ENCODE peak calls at places on chromosomes 6 and 20, in seven cellular contexts. N is WTC11, T is fibroblast of mammary gland, C is IMR-90, E is RWPE1, D is tibial artery, U is neural crest cell. I is an unnamed sample.

GRCh38 chr6:7156666-7157278 is 49.0 kb downstream of the RREB1 start:
- DNase-seq in N (no peak), T (peak), C (peak), E (peak), D (no peak), U (no peak), I (no peak)

GRCh38 chr20:63532449-63532971 is 4.7 kb downstream of the PTK6 start:
- DNase-seq in N (no peak), T (no peak), C (no peak), E (no peak), D (no peak), U (no peak), I (no peak)

GRCh38 chr6:167836722-167837121 is 10.0 kb downstream of the AFDN start:
- DNase-seq in N (no peak), T (peak), C (no peak), E (no peak), D (no peak), U (no peak), I (no peak)

GRCh38 chr6:40958740-40959139 is 80.3 kb downstream of the UNC5CL start:
- DNase-seq in N (no peak), T (no peak), C (peak), E (no peak), D (no peak), U (no peak), I (no peak)

GRCh38 chr6:86331265-86331840 is 606.0 kb upstream of the HTR1E start:
- DNase-seq in N (no peak), T (no peak), C (no peak), E (no peak), D (no peak), U (no peak), I (no peak)

GRCh38 chr6:37072526-37072925 is 67.1 kb downstream of the FGD2 start:
- DNase-seq in N (no peak), T (no peak), C (no peak), E (no peak), D (no peak), U (no peak), I (no peak)

GRCh38 chr6:47238456-47238995 is 71.2 kb downstream of the TNFRSF21 start:
- DNase-seq in N (no peak), T (no peak), C (peak), E (no peak), D (no peak), U (no peak), I (no peak)

GRCh38 chr6:13413906-13414555 is 73.4 kb downstream of the GFOD1 start:
- DNase-seq in N (no peak), T (no peak), C (peak), E (no peak), D (peak), U (no peak), I (no peak)

GRCh38 chr6:143970827-143971226 is 37.2 kb downstream of the PLAGL1 start:
- DNase-seq in N (no peak), T (peak), C (no peak), E (no peak), D (no peak), U (no peak), I (no peak)

GRCh38 chr20:52859156-52859887 is 112.8 kb upstream of the TSHZ2 start:
- DNase-seq in N (peak), T (peak), C (no peak), E (peak), D (no peak), U (no peak), I (no peak)

GRCh38 chr20:59221049-59221748 is 57.6 kb downstream of the ZNF831 start:
- DNase-seq in N (no peak), T (no peak), C (no peak), E (no peak), D (no peak), U (no peak), I (no peak)

GRCh38 chr20:37760322-37760721 is 66.5 kb downstream of the CTNNBL1 start:
- DNase-seq in N (no peak), T (no peak), C (no peak), E (no peak), D (no peak), U (no peak), I (no peak)

GRCh38 chr6:48979085-48979484 is 484.0 kb downstream of the MMUT start:
- DNase-seq in N (no peak), T (no peak), C (no peak), E (no peak), D (no peak), U (no peak), I (no peak)

GRCh38 chr6:131787955-131788712 is 19.7 kb upstream of the ENPP1 start:
- DNase-seq in N (no peak), T (peak), C (peak), E (no peak), D (no peak), U (no peak), I (no peak)

GRCh38 chr6:164108869-164109769 is 694.6 kb downstream of the QKI start:
- DNase-seq in N (no peak), T (peak), C (no peak), E (peak), D (peak), U (no peak), I (no peak)

GRCh38 chr20:4603724-4604123 is 118.0 kb upstream of the PRND start:
- DNase-seq in N (no peak), T (peak), C (peak), E (no peak), D (no peak), U (no peak), I (no peak)

GRCh38 chr20:4605166-4605565 is 116.5 kb upstream of the PRND start:
- DNase-seq in N (no peak), T (no peak), C (no peak), E (no peak), D (no peak), U (no peak), I (no peak)

GRCh38 chr20:4602297-4602631 is 119.4 kb upstream of the PRND start:
- DNase-seq in N (no peak), T (peak), C (peak), E (no peak), D (no peak), U (no peak), I (no peak)

GRCh38 chr20:4606046-4606445 is 115.7 kb upstream of the PRND start:
- DNase-seq in N (no peak), T (no peak), C (no peak), E (no peak), D (no peak), U (no peak), I (no peak)

GRCh38 chr20:4604580-4604979 is 117.1 kb upstream of the PRND start:
- DNase-seq in N (no peak), T (no peak), C (no peak), E (no peak), D (no peak), U (no peak), I (no peak)
- TF ChIP-seq CTCF in N (no peak), T (no peak), C (no peak), E (no peak), D (no peak), U (no peak), I (no peak)

GRCh38 chr6:160678230-160678629 is 14.2 kb upstream of the LPA start:
- DNase-seq in N (no peak), T (no peak), C (no peak), E (peak), D (no peak), U (no peak), I (no peak)

GRCh38 chr6:160678744-160679401 is 14.8 kb upstream of the LPA start:
- DNase-seq in N (peak), T (no peak), C (no peak), E (no peak), D (no peak), U (peak), I (no peak)

GRCh38 chr6:160679402-160679769 is 15.3 kb upstream of the LPA start:
- DNase-seq in N (peak), T (no peak), C (no peak), E (no peak), D (no peak), U (peak), I (no peak)
- TF ChIP-seq CTCF in N (peak), T (no peak), C (no peak), E (no peak), D (no peak), U (peak), I (peak)

DNA sequence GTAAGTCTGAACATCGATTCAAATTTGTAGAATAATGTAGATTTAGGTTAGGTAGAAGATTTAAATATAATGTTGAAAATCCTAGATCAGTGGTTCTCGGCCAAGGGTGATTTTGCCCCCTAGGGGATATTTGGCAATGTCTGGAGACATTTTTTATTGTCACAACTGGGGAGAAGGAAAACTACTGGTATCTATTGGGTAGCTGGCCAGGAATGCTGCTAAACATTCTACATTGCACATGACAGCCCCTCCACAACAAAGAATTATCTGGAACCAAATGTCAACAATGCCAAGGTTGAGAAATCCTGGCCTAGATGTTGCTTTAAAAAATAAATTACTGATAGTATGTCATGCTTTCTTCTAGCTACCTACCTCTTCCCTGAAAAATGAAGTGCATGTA is 76.1 kb downstream of the HIVEP2 start:
- DNase-seq in N (no peak), T (no peak), C (no peak), E (no peak), D (no peak), U (no peak), I (no peak)
- TF ChIP-seq CTCF in N (no peak), T (no peak), C (no peak), E (no peak), D (no peak), U (peak), I (no peak)

GRCh38 chr6:157982580-157983438 is 1.1 kb downstream of the SYNJ2 start:
- DNase-seq in N (no peak), T (peak), C (peak), E (no peak), D (peak), U (no peak), I (peak)
- TF ChIP-seq CTCF in N (no peak), T (peak), C (peak), E (no peak), D (peak), U (peak), I (peak)

GRCh38 chr20:11553603-11554002 is 364.1 kb upstream of the BTBD3 start:
- DNase-seq in N (no peak), T (peak), C (peak), E (peak), D (no peak), U (no peak), I (no peak)
- TF ChIP-seq CTCF in N (no peak), T (peak), C (peak), E (peak), D (no peak), U (peak), I (peak)

GRCh38 chr20:48582361-48582991 is 245.3 kb downstream of the PREX1 start:
- DNase-seq in N (no peak), T (no peak), C (no peak), E (no peak), D (no peak), U (no peak), I (no peak)

GRCh38 chr20:48574383-48574782 is 253.4 kb downstream of the PREX1 start:
- DNase-seq in N (no peak), T (peak), C (no peak), E (peak), D (no peak), U (no peak), I (no peak)

GRCh38 chr20:48577557-48577956 is 250.2 kb downstream of the PREX1 start:
- DNase-seq in N (no peak), T (no peak), C (no peak), E (no peak), D (no peak), U (no peak), I (no peak)

GRCh38 chr20:48581167-48581566 is 246.6 kb downstream of the PREX1 start:
- DNase-seq in N (no peak), T (no peak), C (no peak), E (no peak), D (no peak), U (no peak), I (no peak)

DNA sequence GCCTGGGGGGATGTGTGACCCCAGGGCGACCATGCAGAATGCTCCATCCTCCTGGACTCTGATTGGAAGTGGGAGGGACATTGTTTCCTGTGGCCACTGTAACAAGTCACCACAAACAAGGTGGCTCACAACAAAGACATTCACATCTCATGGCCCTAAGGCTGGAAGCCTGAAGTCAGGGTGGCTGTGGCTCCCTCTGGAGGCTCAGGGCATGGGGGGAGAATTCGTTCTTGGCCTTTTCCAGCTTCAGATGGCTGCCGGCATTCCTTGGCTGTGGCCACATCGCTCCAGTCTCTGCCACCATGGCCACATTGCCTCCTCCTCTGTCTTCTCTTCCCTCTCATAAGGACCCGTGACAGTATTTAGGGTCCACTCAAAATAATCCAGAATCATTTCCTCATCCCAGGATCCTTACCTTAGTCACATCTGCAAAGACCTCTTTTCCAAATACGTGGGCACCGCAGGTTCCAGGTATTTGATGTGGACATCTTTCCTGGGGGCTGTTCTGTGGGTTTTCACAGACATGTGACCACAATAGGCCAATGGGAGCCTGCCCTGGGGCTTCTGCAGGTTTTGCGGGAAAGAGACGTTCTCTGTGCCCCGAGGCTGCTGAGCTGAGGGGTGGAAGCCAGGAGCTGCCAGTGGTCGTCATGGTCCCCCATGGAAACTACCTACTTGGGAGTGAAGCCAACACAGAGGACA is 249.3 kb downstream of the PREX1 start:
- DNase-seq in N (no peak), T (no peak), C (no peak), E (no peak), D (no peak), U (no peak), I (no peak)
- TF ChIP-seq CTCF in N (no peak), T (no peak), C (no peak), E (no peak), D (no peak), U (no peak), I (peak)

DNA sequence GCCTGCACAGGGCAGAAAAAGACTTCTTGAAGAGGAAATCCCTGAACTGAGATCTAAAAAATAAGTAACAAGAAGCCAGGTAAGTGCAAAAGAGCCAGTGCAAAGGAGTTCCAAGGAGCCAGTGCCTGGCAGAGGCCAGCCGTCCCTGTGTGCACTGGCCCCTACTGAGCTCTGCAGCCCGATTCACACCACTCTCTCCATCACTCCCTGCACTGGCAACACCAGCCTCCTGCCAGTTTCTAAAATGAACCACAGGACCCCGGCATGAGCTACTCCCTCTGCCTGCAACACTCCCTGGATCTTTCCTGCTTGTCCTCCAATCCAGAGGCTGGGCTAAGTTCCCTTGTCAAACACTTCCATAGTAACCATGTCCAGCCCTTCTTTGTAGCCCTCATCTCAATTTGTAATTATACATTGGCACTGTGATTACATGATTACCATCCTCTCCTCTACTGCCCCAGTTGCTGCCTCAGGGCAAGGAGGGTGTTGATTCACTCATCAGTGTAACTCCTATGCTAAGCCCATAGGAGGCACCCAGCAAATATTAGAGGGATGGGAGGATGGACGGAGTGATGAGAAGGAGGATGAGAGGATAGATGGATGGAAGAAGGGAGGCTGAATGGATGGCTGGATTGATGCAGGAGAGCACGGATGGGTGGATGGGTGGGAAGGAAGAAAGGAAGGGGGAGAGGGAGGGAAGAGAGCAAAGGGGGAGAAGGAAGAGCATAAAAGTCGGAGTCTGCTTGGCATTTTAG is 49.3 kb downstream of the SIRPA start:
- DNase-seq in N (no peak), T (no peak), C (no peak), E (no peak), D (no peak), U (no peak), I (no peak)
- TF ChIP-seq CTCF in N (no peak), T (no peak), C (no peak), E (no peak), D (no peak), U (no peak), I (no peak)